ENCODE peak calls at places on chromosome 16, in eight cellular contexts. Y is mammary epithelial cell; L is HFF-Myc; K is left ventricle myocardium inferior; H is RKO; G is WTC11; S is left kidney; Q is activated CD4-positive, alpha-beta T cell treated with anti-CD3 and anti-CD28 coated beads for 36 hours. F is an unnamed sample.

GRCh38 chr16:66460703-66461102 is 33.6 kb downstream of the BEAN1 start:
- DNase-seq in Q (no peak), H (no peak), S (no peak), G (no peak), L (no peak), K (no peak), Y (no peak), F (no peak)

GRCh38 chr16:14232106-14232890 is 161.2 kb downstream of the MRTFB start:
- DNase-seq in K (no peak), G (no peak), Y (no peak), S (peak), Q (no peak), L (no peak), H (no peak), F (no peak)

GRCh38 chr16:5903797-5904196 is 806.2 kb upstream of the EEF2KMT start:
- DNase-seq in K (no peak), H (no peak), G (no peak), S (no peak), Y (no peak), L (no peak), Q (no peak), F (no peak)

GRCh38 chr16:2854700-2855309 is 3.2 kb downstream of the PRSS22 start:
- DNase-seq in H (peak), S (no peak), K (no peak), Q (peak), G (peak), L (no peak), Y (no peak), F (no peak)

GRCh38 chr16:74867281-74867849 is 92.7 kb upstream of the FA2H start:
- DNase-seq in G (no peak), S (no peak), K (no peak), L (no peak), H (no peak), Q (no peak), Y (no peak), F (no peak)

GRCh38 chr16:1953734-1954133 is 755 bp downstream of the RPL3L start:
- DNase-seq in S (no peak), Y (no peak), Q (no peak), H (no peak), G (no peak), K (no peak), L (no peak), F (no peak)

GRCh38 chr16:85778873-85779272 is 20.5 kb downstream of the EMC8 start:
- DNase-seq in S (no peak), H (no peak), Q (peak), L (no peak), Y (no peak), G (no peak), K (no peak), F (no peak)

GRCh38 chr16:22325598-22326368 is 28.6 kb downstream of the POLR3E start:
- DNase-seq in L (no peak), S (no peak), G (no peak), Q (no peak), H (no peak), Y (no peak), K (no peak), F (no peak)

GRCh38 chr16:79599837-79600635 is 501 bp downstream of the MAF start:
- DNase-seq in L (no peak), K (peak), Q (peak), H (no peak), S (peak), G (peak), Y (peak), F (no peak)

GRCh38 chr16:7452090-7452489 is 119.4 kb downstream of the RBFOX1 start:
- DNase-seq in L (no peak), Y (no peak), G (no peak), K (no peak), Q (no peak), H (no peak), S (no peak), F (no peak)

GRCh38 chr16:83002351-83003334 is 375.9 kb downstream of the CDH13 start:
- DNase-seq in S (no peak), Q (no peak), L (no peak), Y (no peak), H (no peak), K (no peak), G (no peak), F (no peak)

GRCh38 chr16:27318399-27319256 is 4.9 kb downstream of the IL4R start:
- DNase-seq in K (peak), H (no peak), L (no peak), Y (peak), S (peak), Q (peak), G (peak), F (no peak)

GRCh38 chr16:25063865-25064264 is 47.7 kb upstream of the LCMT1 start:
- DNase-seq in S (peak), Y (no peak), G (no peak), H (peak), Q (no peak), L (no peak), K (peak), F (no peak)

GRCh38 chr16:4200000-4200780 is 41.7 kb downstream of the SRL start:
- DNase-seq in L (no peak), G (peak), H (peak), S (peak), Q (peak), K (peak), Y (peak), F (no peak)

GRCh38 chr16:49474741-49475140 is 101.1 kb downstream of the C16orf78 start:
- DNase-seq in S (peak), K (no peak), Y (no peak), L (no peak), H (no peak), G (peak), Q (no peak), F (no peak)

GRCh38 chr16:54928421-54929089 is 2.1 kb upstream of the IRX5 start:
- DNase-seq in H (peak), K (peak), L (no peak), S (peak), Q (peak), Y (peak), G (no peak), F (no peak)

GRCh38 chr16:88705746-88706287 is 391 bp downstream of the RNF166 start:
- DNase-seq in S (peak), G (no peak), K (no peak), Y (no peak), L (no peak), Q (peak), H (peak), F (no peak)

GRCh38 chr16:275041-275621 is 613 bp downstream of the RGS11 start:
- DNase-seq in H (peak), Q (peak), L (no peak), G (peak), Y (no peak), S (peak), K (no peak), F (no peak)

GRCh38 chr16:4138735-4139134 is 22.5 kb upstream of the ADCY9 start:
- DNase-seq in H (no peak), Q (no peak), K (no peak), Y (no peak), L (no peak), G (no peak), S (no peak), F (no peak)

GRCh38 chr16:16881771-16882170 is 502.8 kb downstream of the NPIPA7 start:
- DNase-seq in L (no peak), G (no peak), Y (no peak), Q (no peak), S (no peak), H (no peak), K (no peak), F (no peak)

GRCh38 chr16:25124503-25124902 is 13.0 kb downstream of the LCMT1 start:
- DNase-seq in H (no peak), K (no peak), Q (peak), Y (peak), L (no peak), G (no peak), S (no peak), F (no peak)

GRCh38 chr16:86515420-86515779 is 5.1 kb downstream of the FOXF1 start:
- DNase-seq in Y (no peak), L (no peak), G (peak), S (no peak), Q (no peak), H (no peak), K (no peak), F (no peak)

GRCh38 chr16:22317001-22317530 is 19.9 kb downstream of the POLR3E start:
- DNase-seq in Y (no peak), Q (no peak), G (no peak), H (no peak), K (no peak), S (peak), L (no peak), F (no peak)

GRCh38 chr16:364595-365491 is 5.5 kb downstream of the MRPL28 start:
- DNase-seq in G (no peak), K (no peak), H (no peak), Q (no peak), Y (no peak), S (no peak), L (no peak), F (no peak)

GRCh38 chr16:81457326-81458133 is 12.9 kb downstream of the CMIP start:
- DNase-seq in S (no peak), H (no peak), Y (peak), G (no peak), L (no peak), Q (no peak), K (no peak), F (peak)

F was measured in retinal pigment epithelial cell.